ENCODE peak calls at places on chromosome 22, in five cellular contexts. K, I, R, P and L are unnamed samples.

GRCh38 chr22:47115518-47115890 is 353.1 kb downstream of the TBC1D22A start:
- DNase-seq in K (no peak), I (no peak), P (no peak), R (no peak), L (no peak)

GRCh38 chr22:26642465-26643367 is 14.7 kb upstream of the MIAT start:
- DNase-seq in R (peak; percentile 71), I (no peak), K (peak; percentile 46), P (no peak), L (peak; percentile 34)

GRCh38 chr22:45425101-45425500 is 11.6 kb downstream of the RIBC2 start:
- DNase-seq in P (peak; percentile 9), I (no peak), R (no peak), K (no peak), L (no peak)

GRCh38 chr22:47119181-47119580 is 356.7 kb downstream of the TBC1D22A start:
- DNase-seq in R (no peak), P (no peak), K (no peak), I (no peak), L (no peak)

GRCh38 chr22:41290262-41291221 is 4.6 kb upstream of the RANGAP1 start:
- DNase-seq in K (no peak), P (peak; percentile 57), I (no peak), R (peak; percentile 83), L (no peak)

GRCh38 chr22:45612451-45612901 is 59.2 kb upstream of the ATXN10 start:
- DNase-seq in I (no peak), P (peak; percentile 80), R (no peak), K (no peak), L (no peak)

GRCh38 chr22:49453816-49454215 is 373.9 kb downstream of the BRD1 start:
- DNase-seq in P (no peak), K (no peak), I (no peak), R (no peak), L (no peak)

GRCh38 chr22:30667486-30668305 is at the start of gene DUSP18:
- DNase-seq in P (peak; percentile 86), I (peak; percentile 81), R (peak; percentile 97), K (peak; percentile 92), L (peak; percentile 95)

GRCh38 chr22:49961601-49962011 is 1.0 kb downstream of the PIM3 start:
- DNase-seq in I (no peak), K (no peak), P (no peak), R (peak; percentile 51), L (no peak)

GRCh38 chr22:21876486-21877176 is 9.2 kb upstream of the MAPK1 start:
- DNase-seq in I (no peak), P (peak; percentile 38), K (no peak), R (no peak), L (no peak)

GRCh38 chr22:24592846-24593809 is at the start of gene LRRC75B:
- DNase-seq in K (no peak), P (peak; percentile 66), I (peak; percentile 47), R (peak; percentile 92), L (peak; percentile 95)

GRCh38 chr22:24465975-24466374 is 29.2 kb upstream of the UPB1 start:
- DNase-seq in K (no peak), P (no peak), R (no peak), I (no peak), L (no peak)

GRCh38 chr22:50622723-50623327 is 5.1 kb downstream of the ARSA start:
- DNase-seq in I (peak; percentile 67), P (no peak), R (no peak), K (no peak), L (peak; percentile 100)

GRCh38 chr22:49928185-49928495 is 9.7 kb downstream of the CRELD2 start:
- DNase-seq in I (no peak), R (no peak), K (no peak), P (no peak), L (no peak)

GRCh38 chr22:48734359-48734758 is 1093.3 kb downstream of the BRD1 start:
- DNase-seq in I (no peak), R (no peak), K (no peak), P (no peak), L (no peak)

GRCh38 chr22:49958462-49958921 is 2.1 kb upstream of the PIM3 start:
- DNase-seq in I (no peak), R (no peak), P (no peak), K (no peak), L (no peak)

GRCh38 chr22:36579441-36579840 is 50.5 kb upstream of the EIF3D start:
- DNase-seq in K (no peak), I (no peak), R (no peak), P (no peak), L (no peak)

GRCh38 chr22:46379301-46379930 is 43.9 kb downstream of the TRMU start:
- DNase-seq in K (no peak), I (no peak), R (no peak), P (no peak), L (peak; percentile 74)

GRCh38 chr22:48918585-48919186 is 909.0 kb downstream of the BRD1 start:
- DNase-seq in I (no peak), P (no peak), K (no peak), R (no peak), L (no peak)

GRCh38 chr22:36998620-36999351 is 20.5 kb downstream of the TST start:
- DNase-seq in K (no peak), R (peak; percentile 67), I (peak; percentile 58), P (no peak), L (peak; percentile 63)

GRCh38 chr22:48483764-48484528 is 1343.7 kb downstream of the BRD1 start:
- DNase-seq in R (no peak), I (no peak), K (no peak), P (no peak), L (no peak)

GRCh38 chr22:50314455-50315288 is 7.2 kb upstream of the PLXNB2 start:
- DNase-seq in K (peak; percentile 38), P (no peak), R (peak; percentile 46), I (no peak), L (peak; percentile 85)

GRCh38 chr22:48333323-48333763 is 1494.3 kb downstream of the BRD1 start:
- DNase-seq in I (no peak), R (no peak), K (no peak), P (no peak), L (no peak)

GRCh38 chr22:30890689-30891442 is 77.7 kb downstream of the MORC2 start:
- DNase-seq in I (peak; percentile 10), K (no peak), R (peak; percentile 71), P (peak; percentile 23), L (peak; percentile 31)

GRCh38 chr22:42959472-42960145 is 55.3 kb downstream of the PACSIN2 start:
- DNase-seq in K (no peak), I (no peak), R (peak; percentile 55), P (peak; percentile 94), L (peak; percentile 94)

GRCh38 chr22:36374603-36375024 is 13.2 kb downstream of the MYH9 start:
- DNase-seq in K (no peak), I (peak; percentile 80), R (no peak), P (no peak), L (peak; percentile 78)

GRCh38 chr22:30304495-30305244 is 15.4 kb upstream of the CASTOR1 start:
- DNase-seq in P (no peak), K (no peak), R (no peak), I (no peak), L (no peak)

GRCh38 chr22:42385691-42386090 is 46.5 kb downstream of the NFAM1 start:
- DNase-seq in I (no peak), K (no peak), P (no peak), R (no peak), L (no peak)

DNA sequence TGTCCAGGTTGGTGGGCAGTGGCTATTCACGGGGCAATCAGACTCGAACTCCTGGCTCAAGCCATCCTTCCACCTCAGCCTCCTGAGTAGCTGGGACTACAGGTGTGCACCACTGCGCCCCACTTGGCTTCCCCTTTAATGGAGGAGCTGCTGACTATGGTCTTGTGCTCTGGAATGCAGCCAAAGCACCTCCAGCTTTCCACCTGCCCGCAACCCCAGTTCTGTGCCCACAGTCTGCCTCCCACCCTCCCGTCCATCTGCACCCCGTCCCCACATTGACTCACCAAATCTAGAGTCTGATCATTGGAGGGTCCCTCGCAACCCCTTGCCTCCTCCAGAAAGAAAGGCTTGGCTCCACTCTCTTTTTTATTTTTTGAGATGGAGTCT is 41.0 kb downstream of the KCNJ4 start:
- DNase-seq in K (no peak), P (no peak), R (no peak), I (no peak), L (no peak)
- H3K27ac ChIP-seq in K (no peak overlapping the region), P (no peak overlapping the region), R (no peak overlapping the region), I (no peak overlapping the region), L (no peak overlapping the region)

GRCh38 chr22:44109417-44109816 is 71.3 kb upstream of the PARVG start:
- DNase-seq in I (no peak), K (no peak), P (no peak), R (no peak), L (no peak)

GRCh38 chr22:44107341-44107740 is 73.4 kb upstream of the PARVG start:
- DNase-seq in I (no peak), P (no peak), R (peak; percentile 82), K (no peak), L (no peak)

GRCh38 chr22:44111562-44112155 is 69.1 kb upstream of the PARVG start:
- DNase-seq in I (no peak), P (no peak), R (no peak), K (no peak), L (no peak)

GRCh38 chr22:44108076-44108475 is 72.6 kb upstream of the PARVG start:
- DNase-seq in R (no peak), I (no peak), K (no peak), P (no peak), L (no peak)

DNA sequence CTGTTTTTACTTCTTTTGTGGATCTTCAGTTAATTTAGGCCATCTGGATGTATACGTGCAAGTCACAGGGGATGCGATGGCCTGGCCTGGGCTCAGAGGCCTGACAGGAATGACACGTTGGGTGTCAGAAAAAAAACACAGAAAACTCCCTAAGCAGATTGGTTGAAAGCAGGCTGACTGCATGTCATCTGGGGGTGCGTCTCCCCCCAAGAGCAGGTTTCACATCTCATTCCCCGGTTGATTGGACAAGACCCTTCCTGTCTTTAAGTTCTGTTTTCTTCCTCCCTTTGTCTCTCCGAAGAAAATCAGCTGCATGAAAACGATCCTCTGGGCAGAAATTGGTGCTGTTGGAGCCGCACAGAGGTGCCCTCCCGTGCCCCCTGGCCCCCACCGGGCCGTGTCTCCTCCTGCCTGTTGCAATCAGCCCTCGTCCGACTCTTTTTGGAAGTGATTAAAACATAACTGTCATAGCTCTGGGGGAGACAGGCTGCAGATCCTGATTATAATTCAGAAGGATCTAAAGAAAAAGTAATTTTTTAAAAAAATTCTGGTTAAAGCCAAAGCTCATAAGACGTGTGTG is 71.8 kb upstream of the PARVG start:
- DNase-seq in R (no peak), I (no peak), P (no peak), K (no peak), L (no peak)
- H3K27ac ChIP-seq in R (peak overlapping the region; percentile 66), I (no peak overlapping the region), P (no peak overlapping the region), K (no peak overlapping the region), L (no peak overlapping the region)

GRCh38 chr22:19986011-19986409 is 30.6 kb downstream of the ARVCF start:
- DNase-seq in R (no peak), K (no peak), I (no peak), P (no peak), L (no peak)

GRCh38 chr22:19984851-19985811 is 31.5 kb downstream of the ARVCF start:
- DNase-seq in I (no peak), K (no peak), P (no peak), R (no peak), L (no peak)

GRCh38 chr22:19983701-19984100 is 32.9 kb downstream of the ARVCF start:
- DNase-seq in P (no peak), I (no peak), K (no peak), R (no peak), L (no peak)

GRCh38 chr22:19982991-19983578 is 33.5 kb downstream of the ARVCF start:
- DNase-seq in K (no peak), R (no peak), P (no peak), I (no peak), L (no peak)

GRCh38 chr22:19984201-19984753 is 32.3 kb downstream of the ARVCF start:
- DNase-seq in P (peak; percentile 60), K (no peak), I (peak; percentile 55), R (no peak), L (no peak)
- H3K27ac ChIP-seq in P (no peak overlapping the region), K (no peak overlapping the region), I (peak overlapping the region; percentile 68), R (no peak overlapping the region), L (no peak overlapping the region)

GRCh38 chr22:17712441-17712840 is 61.8 kb downstream of the BID start:
- DNase-seq in R (no peak), K (no peak), P (no peak), I (no peak), L (no peak)
- H3K27ac ChIP-seq in R (no peak overlapping the region), K (no peak overlapping the region), P (peak overlapping the region; percentile 11), I (no peak overlapping the region), L (no peak overlapping the region)